ENCODE peak calls at places on chromosomes 3 and 15, in six cellular contexts. A is SK-MEL-5; J is stimulated activated CD8-positive, alpha-beta memory T cell treated with anti-CD3 and anti-CD28 coated beads, Interleukin-7, amount 100 ng/mL, for 1 hour; U is substantia nigra; I is Kasumi-1; Y is EL. N is an unnamed sample.

GRCh38 chr15:23797747-23798157 is 110.6 kb upstream of the NDN start:
- DNase-seq in U (no peak), I (no peak), A (no peak), J (no peak), Y (no peak), N (no peak)

GRCh38 chr15:88382482-88382983 is 84.7 kb downstream of the MRPL46 start:
- DNase-seq in A (no peak), I (no peak), J (no peak), Y (peak; percentile 22), U (no peak), N (no peak)

GRCh38 chr3:125078961-125079674 is 23.3 kb upstream of the HEG1 start:
- DNase-seq in J (no peak), I (no peak), Y (peak; percentile 37), A (no peak), U (no peak), N (no peak)

GRCh38 chr3:134857776-134858515 is 62.9 kb downstream of the EPHB1 start:
- DNase-seq in U (no peak), I (no peak), J (no peak), Y (no peak), A (no peak), N (no peak)

GRCh38 chr15:76353023-76353577 is 16.5 kb downstream of the ISL2 start:
- DNase-seq in J (no peak), Y (no peak), U (no peak), I (no peak), A (no peak), N (no peak)

GRCh38 chr15:66498501-66499386 is 1.2 kb upstream of the SNAPC5 start:
- DNase-seq in I (peak; percentile 52), U (no peak), A (peak; percentile 49), J (no peak), Y (peak; percentile 32), N (peak; percentile 38)

GRCh38 chr3:154105218-154105975 is 15.8 kb upstream of the ARHGEF26 start:
- DNase-seq in J (no peak), U (peak; percentile 3), I (no peak), Y (no peak), A (no peak), N (no peak)

GRCh38 chr3:105904683-105905320 is 36.0 kb upstream of the CBLB start:
- DNase-seq in J (no peak), A (peak; percentile 11), I (no peak), U (no peak), Y (peak; percentile 22), N (no peak)

GRCh38 chr3:148847351-148847750 is 17.7 kb upstream of the CPA3 start:
- DNase-seq in Y (peak; percentile 25), U (no peak), A (no peak), I (no peak), J (no peak), N (no peak)

GRCh38 chr3:140135461-140135860 is 200.5 kb downstream of the CLSTN2 start:
- DNase-seq in Y (no peak), J (no peak), U (no peak), A (no peak), I (no peak), N (no peak)

GRCh38 chr3:71031914-71032521 is 551.5 kb downstream of the FOXP1 start:
- DNase-seq in U (no peak), J (no peak), A (no peak), Y (no peak), I (no peak), N (no peak)

GRCh38 chr3:34387831-34388564 is 589.6 kb downstream of the PDCD6IP start:
- DNase-seq in I (no peak), Y (no peak), A (no peak), J (no peak), U (no peak), N (peak; percentile 9)

GRCh38 chr15:62560943-62561571 is 396.0 kb upstream of the C2CD4B start:
- DNase-seq in J (no peak), A (no peak), I (no peak), Y (no peak), U (no peak), N (peak; percentile 53)

GRCh38 chr3:156735471-156735870 is 61.1 kb downstream of the TIPARP start:
- DNase-seq in Y (no peak), A (no peak), U (no peak), J (no peak), I (no peak), N (no peak)

GRCh38 chr3:140050977-140051957 is 116.3 kb downstream of the CLSTN2 start:
- DNase-seq in J (no peak), I (no peak), Y (no peak), A (peak; percentile 66), U (peak; percentile 45), N (no peak)

GRCh38 chr3:58260261-58260731 is 22.7 kb downstream of the ABHD6 start:
- DNase-seq in Y (peak; percentile 78), U (peak; percentile 28), J (no peak), I (peak; percentile 72), A (peak; percentile 42), N (no peak)

GRCh38 chr15:68640791-68641331 is 62.1 kb downstream of the CORO2B start:
- DNase-seq in J (no peak), Y (no peak), I (no peak), A (no peak), U (peak; percentile 60), N (no peak)

GRCh38 chr15:70701891-70702568 is 61.3 kb downstream of the UACA start:
- DNase-seq in I (no peak), U (no peak), Y (peak; percentile 63), A (peak; percentile 83), J (no peak), N (no peak)

GRCh38 chr3:126986001-126986400 is 3.1 kb downstream of the PLXNA1 start:
- DNase-seq in A (no peak), I (no peak), Y (peak; percentile 10), J (no peak), U (no peak), N (no peak)

GRCh38 chr3:195247086-195247862 is 23.7 kb downstream of the XXYLT1 start:
- DNase-seq in Y (no peak), U (no peak), A (no peak), J (no peak), I (no peak), N (no peak)

GRCh38 chr15:90266061-90266431 is 574 bp downstream of the NGRN start:
- DNase-seq in I (no peak), J (no peak), Y (peak; percentile 53), U (peak; percentile 72), A (peak; percentile 60), N (peak; percentile 50)

GRCh38 chr15:60633426-60633968 is 154.6 kb upstream of the ICE2 start:
- DNase-seq in A (no peak), I (no peak), Y (no peak), J (no peak), U (no peak), N (no peak)